ENCODE peak calls at places on chromosomes 1 and 21, in four cellular contexts. P, I, S and H are unnamed samples.

GRCh38 chr21:29164330-29164942 is 34.0 kb downstream of the MAP3K7CL start:
- DNase-seq in P (peak), I (no peak), S (no peak), H (no peak)

GRCh38 chr1:109094377-109094803 is 3.8 kb downstream of the TMEM167B start:
- DNase-seq in P (no peak), I (no peak), S (no peak), H (no peak)

GRCh38 chr1:11979453-11979817 is 809 bp upstream of the MFN2 start:
- DNase-seq in P (no peak), I (no peak), S (no peak), H (no peak)

GRCh38 chr1:60577036-60577435 is 503.5 kb upstream of the C1orf87 start:
- DNase-seq in P (no peak), I (no peak), S (no peak), H (no peak)

GRCh38 chr1:16187748-16188401 is 24.6 kb downstream of the ARHGEF19 start:
- DNase-seq in P (peak), I (peak), S (peak), H (no peak)

GRCh38 chr1:198416276-198416675 is 124.2 kb downstream of the ATP6V1G3 start:
- DNase-seq in P (no peak), I (no peak), S (no peak), H (no peak)

GRCh38 chr1:40056519-40057309 is 16.2 kb downstream of the CAP1 start:
- DNase-seq in P (no peak), I (no peak), S (no peak), H (no peak)

GRCh38 chr1:149936992-149937705 is 470 bp upstream of the MTMR11 start:
- DNase-seq in P (peak), I (no peak), S (no peak), H (peak)

GRCh38 chr1:247402099-247402706 is 13.8 kb upstream of the NLRP3 start:
- DNase-seq in P (no peak), I (no peak), S (no peak), H (no peak)

GRCh38 chr1:69485616-69486015 is 82.1 kb upstream of the LRRC7 start:
- DNase-seq in P (no peak), I (no peak), S (no peak), H (peak)

DNA sequence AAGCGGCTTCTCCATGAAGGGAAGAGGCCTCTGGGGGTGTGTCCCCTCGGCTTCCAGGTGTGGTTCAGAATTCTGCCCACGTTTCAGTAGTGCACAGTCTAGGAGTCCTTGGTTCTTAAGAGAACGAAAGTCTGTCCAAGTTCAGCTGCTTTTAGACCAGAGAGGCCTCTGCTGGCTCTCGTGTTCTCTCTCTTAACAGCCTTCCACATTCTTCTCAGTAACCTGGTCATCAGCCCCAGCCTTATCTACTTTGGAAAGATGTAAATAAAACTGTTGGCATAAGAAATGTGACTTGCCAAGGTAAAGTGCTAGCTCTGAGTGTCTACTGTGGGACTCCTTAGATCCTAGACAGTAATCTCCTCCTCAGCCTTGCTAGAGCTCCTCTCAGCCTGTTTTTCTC is 15.3 kb upstream of the STUM start:
- DNase-seq in P (no peak), I (no peak), S (no peak), H (no peak)
- TF ChIP-seq CTCF in P (no peak), I (no peak), S (no peak), H (no peak)

DNA sequence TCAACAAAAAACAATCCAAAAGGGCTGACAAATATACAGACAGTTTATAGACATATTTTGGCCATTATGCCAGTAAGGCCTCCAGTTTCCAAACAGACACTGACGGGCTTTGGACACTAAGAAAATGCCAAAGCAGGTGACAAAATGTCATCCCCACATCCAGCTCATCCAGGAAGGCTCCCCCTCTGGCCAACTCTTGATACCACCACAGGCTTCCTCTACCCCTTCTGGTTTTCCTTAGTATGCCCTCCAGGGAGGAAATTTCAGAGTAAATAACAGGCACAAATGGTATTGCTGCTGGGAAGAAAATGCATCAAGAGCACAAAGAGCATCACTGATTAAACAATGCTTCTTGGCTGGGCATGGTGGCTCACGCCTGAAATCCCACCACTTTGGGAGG is 225.3 kb downstream of the VAV3 start:
- DNase-seq in P (no peak), I (no peak), S (no peak), H (no peak)
- TF ChIP-seq CTCF in P (no peak), I (no peak), S (no peak), H (peak)

GRCh38 chr1:53112861-53113260 is 29.6 kb downstream of the SLC1A7 start:
- DNase-seq in P (no peak), I (no peak), S (no peak), H (no peak)

GRCh38 chr1:53114090-53114489 is 28.3 kb downstream of the SLC1A7 start:
- DNase-seq in P (no peak), I (no peak), S (no peak), H (no peak)

GRCh38 chr1:53111073-53111556 is 31.3 kb downstream of the SLC1A7 start:
- DNase-seq in P (peak), I (no peak), S (no peak), H (no peak)

GRCh38 chr1:53111693-53112092 is 30.7 kb downstream of the SLC1A7 start:
- DNase-seq in P (no peak), I (no peak), S (no peak), H (no peak)

DNA sequence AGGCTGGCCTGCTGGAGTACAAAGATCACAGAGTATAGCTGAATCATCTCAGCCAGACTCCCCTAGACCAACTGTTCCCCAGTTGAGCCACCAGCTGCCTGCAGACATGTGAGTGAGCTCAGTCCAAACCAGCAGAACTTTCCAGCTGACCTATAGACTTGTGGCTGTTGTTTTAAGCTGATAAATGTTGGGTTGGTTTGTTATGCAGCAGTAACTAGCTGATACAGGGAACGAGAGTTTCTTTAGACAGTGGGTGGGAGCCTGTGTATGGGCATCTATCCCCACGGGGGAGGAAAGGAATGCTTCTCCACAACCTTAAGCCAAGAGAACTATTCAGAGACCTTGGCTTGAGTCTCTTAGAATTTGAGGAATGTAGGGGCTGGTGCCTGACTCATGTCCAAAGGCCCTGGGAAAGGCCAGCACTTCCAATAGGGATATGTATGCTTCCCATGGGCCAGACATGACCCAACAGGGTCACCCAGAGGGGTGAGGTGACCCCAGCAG is 30.1 kb downstream of the SLC1A7 start:
- DNase-seq in P (no peak), I (no peak), S (no peak), H (peak)
- TF ChIP-seq CTCF in P (no peak), I (no peak), S (no peak), H (no peak)

GRCh38 chr1:230208619-230209261 is 141.7 kb downstream of the GALNT2 start:
- DNase-seq in P (no peak), I (peak), S (peak), H (no peak)
- TF ChIP-seq CTCF in P (no peak), I (no peak), S (no peak), H (no peak)

GRCh38 chr1:33736496-33736895 is 127.4 kb upstream of the HMGB4 start:
- DNase-seq in P (no peak), I (no peak), S (no peak), H (no peak)

GRCh38 chr1:33738976-33739375 is 124.9 kb upstream of the HMGB4 start:
- DNase-seq in P (no peak), I (no peak), S (no peak), H (no peak)

GRCh38 chr1:33740040-33740745 is 123.7 kb upstream of the HMGB4 start:
- DNase-seq in P (no peak), I (no peak), S (no peak), H (no peak)

GRCh38 chr1:33738536-33738935 is 125.3 kb upstream of the HMGB4 start:
- DNase-seq in P (no peak), I (no peak), S (no peak), H (no peak)

DNA sequence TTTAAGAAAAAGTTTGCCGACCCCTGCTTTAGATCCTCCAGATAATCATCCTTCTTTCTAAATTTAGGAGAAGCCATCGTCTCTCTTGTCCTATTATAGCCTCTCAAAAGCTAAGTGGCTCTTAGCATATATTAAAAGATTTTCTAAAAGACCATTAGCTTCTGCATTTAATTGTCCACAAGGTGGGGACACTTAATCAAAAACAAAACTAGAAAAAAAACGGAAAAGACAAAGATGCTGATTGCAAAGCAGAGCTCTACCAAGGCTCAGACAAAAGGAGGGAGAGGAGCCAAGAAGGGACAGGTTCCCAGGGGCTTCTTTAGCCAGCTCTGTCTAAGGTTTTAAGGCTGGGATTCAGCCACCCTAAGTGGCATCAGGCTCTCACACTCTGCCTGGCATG is 128.3 kb upstream of the HMGB4 start:
- DNase-seq in P (no peak), I (no peak), S (no peak), H (no peak)
- TF ChIP-seq CTCF in P (no peak), I (no peak), S (no peak), H (no peak)

GRCh38 chr1:209985002-209985401 is 47.0 kb downstream of the SYT14 start:
- DNase-seq in P (no peak), I (no peak), S (no peak), H (no peak)

GRCh38 chr1:209993061-209993830 is 55.2 kb downstream of the SYT14 start:
- DNase-seq in P (no peak), I (no peak), S (no peak), H (peak)

GRCh38 chr1:209988706-209989105 is 50.7 kb downstream of the SYT14 start:
- DNase-seq in P (peak), I (no peak), S (no peak), H (peak)

GRCh38 chr1:209983953-209984352 is 45.9 kb downstream of the SYT14 start:
- DNase-seq in P (no peak), I (no peak), S (no peak), H (no peak)

DNA sequence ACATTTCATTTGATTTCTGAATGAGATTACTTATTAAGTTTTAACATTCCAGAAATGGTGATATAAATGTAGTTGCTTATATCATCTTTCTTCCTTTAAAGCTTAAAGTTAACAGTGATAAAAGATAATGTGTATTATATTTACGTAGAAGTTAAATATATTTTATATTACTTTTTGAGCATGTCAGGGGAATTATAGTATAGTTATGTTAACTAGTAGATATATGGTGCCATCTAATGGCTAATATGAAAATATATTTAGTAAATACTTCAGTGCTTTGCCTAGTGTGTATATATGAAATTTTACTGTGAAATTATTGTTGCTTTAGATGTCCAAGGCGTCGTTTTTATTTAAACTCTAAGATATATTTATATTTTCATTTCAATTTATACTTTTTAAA is 51.5 kb downstream of the SYT14 start:
- DNase-seq in P (peak), I (no peak), S (no peak), H (no peak)
- TF ChIP-seq CTCF in P (no peak), I (peak), S (no peak), H (no peak)